ENCODE peak calls at places on chromosomes 3 and 15, in four cellular contexts. M is breast epithelium, Z is uterus, P is fibroblast of mammary gland. W is an unnamed sample.

GRCh38 chr3:15989419-15989818 is 185.1 kb upstream of the GALNT15 start:
- DNase-seq in P (peak; percentile 12), M (no peak), Z (no peak), W (no peak)

GRCh38 chr15:64105113-64105704 is 9.4 kb downstream of the SNX1 start:
- DNase-seq in M (no peak), P (peak; percentile 85), Z (peak; percentile 49), W (peak; percentile 85)

GRCh38 chr3:123122525-123123315 is 55.9 kb downstream of the PDIA5 start:
- DNase-seq in M (no peak), P (peak; percentile 36), Z (no peak), W (peak; percentile 72)

GRCh38 chr15:30999729-31000128 is 8.3 kb upstream of the MTMR10 start:
- DNase-seq in M (no peak), P (no peak), Z (no peak), W (no peak)

GRCh38 chr15:56767315-56767714 is 34.0 kb upstream of the ZNF280D start:
- DNase-seq in M (no peak), Z (no peak), P (peak; percentile 42), W (peak; percentile 9)

GRCh38 chr3:189936210-189936609 is 184.5 kb downstream of the P3H2 start:
- DNase-seq in Z (no peak), P (no peak), M (no peak), W (peak; percentile 2)

GRCh38 chr3:44240061-44240460 is 1.6 kb upstream of the TOPAZ1 start:
- DNase-seq in P (no peak), Z (no peak), M (no peak), W (no peak)

GRCh38 chr3:135970500-135971116 is 5.1 kb downstream of the PPP2R3A start:
- DNase-seq in M (no peak), P (peak; percentile 70), Z (no peak), W (peak; percentile 16)

GRCh38 chr3:133620066-133620784 is 41.5 kb downstream of the TOPBP1 start:
- DNase-seq in P (no peak), Z (no peak), M (no peak), W (no peak)

GRCh38 chr3:108528459-108529231 is 18.2 kb upstream of the MYH15 start:
- DNase-seq in P (no peak), M (no peak), Z (no peak), W (no peak)

GRCh38 chr15:45048784-45049631 is 26.0 kb downstream of the SORD start:
- DNase-seq in Z (no peak), M (no peak), P (no peak), W (peak; percentile 35)

GRCh38 chr3:184154909-184155643 is at the start of gene DVL3:
- DNase-seq in Z (peak; percentile 57), P (peak; percentile 55), M (peak; percentile 37), W (peak; percentile 56)

GRCh38 chr3:31645233-31645632 is 112.5 kb downstream of the STT3B start:
- DNase-seq in M (no peak), P (no peak), Z (no peak), W (no peak)

GRCh38 chr15:92930776-92931175 is 30.7 kb downstream of the CHD2 start:
- DNase-seq in Z (no peak), M (no peak), P (peak; percentile 80), W (peak; percentile 65)

GRCh38 chr3:46372492-46373359 is 2.0 kb downstream of the CCR5 start:
- DNase-seq in Z (no peak), P (peak; percentile 37), M (no peak), W (peak; percentile 48)

GRCh38 chr15:78620021-78620838 is 566 bp downstream of the CHRNA3 start:
- DNase-seq in M (no peak), P (no peak), Z (no peak), W (no peak)

GRCh38 chr3:156483961-156484787 is 70.7 kb downstream of the SSR3 start:
- DNase-seq in P (peak; percentile 83), Z (peak; percentile 46), M (no peak), W (peak; percentile 79)

DNA sequence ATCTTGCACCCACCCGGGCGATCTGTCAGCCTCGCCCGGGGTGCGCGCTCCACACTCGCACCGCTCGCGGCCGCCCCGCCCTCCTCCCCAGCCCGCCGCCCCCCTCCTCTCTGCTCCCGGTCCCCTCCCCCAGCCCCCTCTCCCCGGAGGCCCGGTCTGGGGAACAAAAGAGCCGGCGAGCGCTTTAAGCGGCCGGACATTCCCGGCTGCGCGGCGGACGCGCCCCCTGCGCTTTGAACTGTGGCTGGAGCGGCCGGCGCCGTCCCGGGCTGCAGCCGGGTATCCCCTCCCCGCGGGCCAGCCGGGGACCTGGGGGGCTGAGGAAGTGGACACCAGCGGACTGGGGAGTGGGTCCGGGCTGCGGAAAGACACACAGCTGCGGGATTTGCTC is at the start of gene IGDCC3:
- DNase-seq in Z (no peak), M (no peak), P (no peak), W (no peak)
- H3K4me3 ChIP-seq in Z (peak within 1 kb of the TSS; percentile 36), M (peak within 1 kb of the TSS; percentile 60), P (peak within 1 kb of the TSS; percentile 22), W (peak within 1 kb of the TSS; percentile 50)

DNA sequence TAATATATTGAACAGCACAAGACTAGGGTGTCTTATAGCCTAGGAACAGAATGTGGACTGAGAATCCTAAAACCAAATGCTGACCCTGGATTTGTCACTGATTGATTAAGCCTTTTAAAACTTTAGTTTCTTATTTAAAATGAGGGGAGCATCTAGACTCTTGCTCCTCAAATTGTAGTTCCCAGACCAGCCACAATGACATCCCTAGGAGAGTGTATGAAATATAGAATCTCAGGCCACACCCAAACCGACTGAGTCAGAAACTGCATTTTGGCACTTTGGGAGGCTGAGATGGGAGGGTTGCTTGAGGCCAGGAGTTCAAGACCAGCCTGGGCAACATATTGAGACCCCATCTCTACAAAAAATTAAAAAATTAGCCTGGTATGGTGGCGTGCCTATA is 287.8 kb upstream of the UMPS start:
- DNase-seq in M (no peak), Z (no peak), P (peak; percentile 3), W (no peak)
- TF ChIP-seq CTCF in M (no peak), Z (no peak), P (no peak), W (no peak)

DNA sequence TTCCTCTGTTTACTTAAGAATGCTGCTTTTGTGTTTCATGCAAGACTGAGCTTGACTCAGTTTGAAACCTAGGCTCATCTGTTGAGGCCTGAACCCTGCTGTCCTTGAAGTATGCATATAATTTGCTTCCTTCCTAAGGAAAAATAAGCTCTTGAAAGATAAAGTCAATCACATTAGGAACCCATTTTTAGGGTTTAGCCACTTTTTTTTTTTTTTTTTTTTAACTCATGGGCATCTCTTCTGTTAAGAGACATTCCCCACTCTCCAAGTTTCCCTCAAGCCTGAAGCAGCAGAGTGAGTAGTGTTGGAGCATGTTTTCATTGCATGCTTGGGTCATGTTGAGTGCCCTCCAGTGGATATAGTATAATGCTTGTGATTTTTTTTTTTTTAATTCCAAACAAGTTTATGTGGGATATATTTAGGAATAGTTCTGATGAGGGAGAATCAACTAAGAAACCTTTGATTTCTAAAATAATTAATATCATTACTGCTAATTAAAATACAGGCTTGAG is 3.6 kb downstream of the CTNNB1 start:
- DNase-seq in M (no peak), P (peak; percentile 72), Z (no peak), W (peak; percentile 68)
- H3K4me3 ChIP-seq in M (peak overlapping the region; percentile 96), P (no peak overlapping the region), Z (peak overlapping the region; percentile 95), W (no peak overlapping the region)

GRCh38 chr3:113825090-113825489 is 13.5 kb upstream of the GRAMD1C start:
- DNase-seq in P (peak; percentile 15), Z (no peak), M (no peak), W (no peak)
- TF ChIP-seq CTCF in P (peak; percentile 30), Z (no peak), M (no peak), W (peak; percentile 35)

GRCh38 chr3:128485283-128486156 is 7.5 kb downstream of the GATA2 start:
- DNase-seq in Z (no peak), P (no peak), M (no peak), W (no peak)
- H3K4me3 ChIP-seq in Z (peak overlapping the region; percentile 98), P (no peak overlapping the region), M (peak overlapping the region; percentile 55), W (peak overlapping the region; percentile 10)

GRCh38 chr3:166446986-166447385 is 609.8 kb upstream of the BCHE start:
- DNase-seq in Z (no peak), P (no peak), M (no peak), W (no peak)

GRCh38 chr3:166446291-166446690 is 609.1 kb upstream of the BCHE start:
- DNase-seq in M (no peak), P (peak; percentile 46), Z (no peak), W (no peak)

GRCh38 chr3:166445865-166446264 is 608.6 kb upstream of the BCHE start:
- DNase-seq in P (no peak), Z (no peak), M (no peak), W (no peak)

GRCh38 chr3:166444336-166444735 is 607.1 kb upstream of the BCHE start:
- DNase-seq in P (peak; percentile 18), Z (no peak), M (no peak), W (no peak)

DNA sequence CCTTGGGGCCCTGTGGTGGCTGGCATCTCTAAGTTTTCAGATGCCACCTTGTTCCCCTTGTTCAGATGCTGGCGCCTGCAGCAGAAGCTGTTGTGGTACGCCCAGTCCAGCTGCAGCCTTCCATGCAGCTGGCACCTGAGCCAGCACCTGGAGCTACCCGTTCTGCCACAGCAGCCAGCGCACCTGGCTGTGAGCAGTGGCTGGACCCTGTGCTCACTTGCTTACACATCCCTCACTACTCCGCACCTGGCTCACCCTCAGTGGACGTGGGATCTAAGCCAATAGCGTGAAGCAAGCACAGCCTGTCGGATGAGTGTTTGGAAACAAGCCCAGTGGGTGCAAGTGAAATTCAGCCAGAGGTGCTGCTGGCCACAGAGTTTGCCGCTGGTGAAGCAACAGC is 607.5 kb upstream of the BCHE start:
- DNase-seq in P (no peak), M (peak; percentile 35), Z (no peak), W (no peak)
- TF ChIP-seq CTCF in P (no peak), M (no peak), Z (no peak), W (no peak)